ENCODE peak calls at places on chromosomes 3 and 15, in seven cellular contexts. One of them, this sample, is unnamed.

GRCh38 chr3:184078851-184079250 is 18.0 kb upstream of the HTR3E start:
- DNase-seq in endothelial cell of umbilical vein: no peak
- DNase-seq in body of pancreas: no peak
- DNase-seq in K562: no peak
- DNase-seq in IMR-90: peak; percentile 43
- DNase-seq in uterus: no peak
- DNase-seq in tibial nerve: no peak
- DNase-seq in this sample: no peak

GRCh38 chr3:66740260-66740659 is 239.4 kb upstream of the LRIG1 start:
- DNase-seq in body of pancreas: no peak
- DNase-seq in tibial nerve: no peak
- DNase-seq in endothelial cell of umbilical vein: no peak
- DNase-seq in K562: no peak
- DNase-seq in IMR-90: no peak
- DNase-seq in uterus: no peak
- DNase-seq in this sample: no peak

GRCh38 chr15:96049766-96050165 is 280.7 kb upstream of the NR2F2 start:
- DNase-seq in tibial nerve: no peak
- DNase-seq in body of pancreas: no peak
- DNase-seq in uterus: no peak
- DNase-seq in endothelial cell of umbilical vein: no peak
- DNase-seq in IMR-90: no peak
- DNase-seq in K562: no peak
- DNase-seq in this sample: no peak

GRCh38 chr15:80182611-80183210 is 29.9 kb downstream of the FAH start:
- DNase-seq in endothelial cell of umbilical vein: peak; percentile 68
- DNase-seq in IMR-90: peak; percentile 89
- DNase-seq in uterus: no peak
- DNase-seq in K562: no peak
- DNase-seq in tibial nerve: no peak
- DNase-seq in body of pancreas: no peak
- DNase-seq in this sample: no peak

GRCh38 chr15:45910671-45911070 is 275.8 kb downstream of the SQOR start:
- DNase-seq in endothelial cell of umbilical vein: no peak
- DNase-seq in IMR-90: no peak
- DNase-seq in uterus: no peak
- DNase-seq in body of pancreas: no peak
- DNase-seq in tibial nerve: no peak
- DNase-seq in K562: no peak
- DNase-seq in this sample: no peak

GRCh38 chr15:48427479-48427878 is 96.2 kb downstream of the DUT start:
- DNase-seq in tibial nerve: no peak
- DNase-seq in K562: no peak
- DNase-seq in uterus: no peak
- DNase-seq in body of pancreas: no peak
- DNase-seq in endothelial cell of umbilical vein: no peak
- DNase-seq in IMR-90: no peak
- DNase-seq in this sample: no peak

GRCh38 chr3:19147905-19148767 is at the start of gene KCNH8:
- DNase-seq in IMR-90: no peak
- DNase-seq in body of pancreas: peak; percentile 57
- DNase-seq in K562: peak; percentile 19
- DNase-seq in endothelial cell of umbilical vein: no peak
- DNase-seq in tibial nerve: no peak
- DNase-seq in uterus: no peak
- DNase-seq in this sample: no peak

GRCh38 chr3:141103503-141103902 is 52.4 kb downstream of the SPSB4 start:
- DNase-seq in uterus: no peak
- DNase-seq in endothelial cell of umbilical vein: no peak
- DNase-seq in tibial nerve: no peak
- DNase-seq in IMR-90: no peak
- DNase-seq in body of pancreas: no peak
- DNase-seq in K562: no peak
- DNase-seq in this sample: no peak

GRCh38 chr15:83858820-83859505 is 205.0 kb downstream of the ADAMTSL3 start:
- DNase-seq in uterus: no peak
- DNase-seq in tibial nerve: no peak
- DNase-seq in body of pancreas: no peak
- DNase-seq in K562: no peak
- DNase-seq in endothelial cell of umbilical vein: no peak
- DNase-seq in IMR-90: peak; percentile 34
- DNase-seq in this sample: no peak

GRCh38 chr15:93312891-93313486 is 224.0 kb upstream of the RGMA start:
- DNase-seq in K562: no peak
- DNase-seq in tibial nerve: no peak
- DNase-seq in IMR-90: no peak
- DNase-seq in endothelial cell of umbilical vein: no peak
- DNase-seq in uterus: no peak
- DNase-seq in body of pancreas: no peak
- DNase-seq in this sample: no peak

GRCh38 chr15:62709261-62709660 is 333.3 kb upstream of the TPM1 start:
- DNase-seq in K562: no peak
- DNase-seq in tibial nerve: no peak
- DNase-seq in uterus: no peak
- DNase-seq in endothelial cell of umbilical vein: no peak
- DNase-seq in IMR-90: no peak
- DNase-seq in body of pancreas: no peak
- DNase-seq in this sample: no peak

GRCh38 chr3:164737174-164737573 is 341.1 kb downstream of the SI start:
- DNase-seq in IMR-90: no peak
- DNase-seq in endothelial cell of umbilical vein: no peak
- DNase-seq in tibial nerve: no peak
- DNase-seq in body of pancreas: no peak
- DNase-seq in K562: no peak
- DNase-seq in uterus: no peak
- DNase-seq in this sample: no peak

GRCh38 chr3:159978918-159979703 is 9.5 kb upstream of the IL12A start:
- DNase-seq in body of pancreas: no peak
- DNase-seq in endothelial cell of umbilical vein: no peak
- DNase-seq in IMR-90: no peak
- DNase-seq in tibial nerve: no peak
- DNase-seq in uterus: no peak
- DNase-seq in K562: no peak
- DNase-seq in this sample: no peak

GRCh38 chr3:99413504-99413903 is 224.9 kb upstream of the COL8A1 start:
- DNase-seq in body of pancreas: no peak
- DNase-seq in uterus: no peak
- DNase-seq in tibial nerve: no peak
- DNase-seq in K562: no peak
- DNase-seq in IMR-90: peak; percentile 76
- DNase-seq in endothelial cell of umbilical vein: peak; percentile 80
- DNase-seq in this sample: no peak

GRCh38 chr3:2510746-2511145 is 412.1 kb downstream of the CNTN4 start:
- DNase-seq in uterus: no peak
- DNase-seq in endothelial cell of umbilical vein: no peak
- DNase-seq in K562: no peak
- DNase-seq in IMR-90: no peak
- DNase-seq in body of pancreas: no peak
- DNase-seq in tibial nerve: no peak
- DNase-seq in this sample: no peak

GRCh38 chr3:87045473-87045872 is 54.5 kb upstream of the VGLL3 start:
- DNase-seq in body of pancreas: no peak
- DNase-seq in endothelial cell of umbilical vein: no peak
- DNase-seq in tibial nerve: no peak
- DNase-seq in IMR-90: no peak
- DNase-seq in uterus: no peak
- DNase-seq in K562: no peak
- DNase-seq in this sample: no peak

GRCh38 chr15:31483924-31484368 is 157.3 kb downstream of the KLF13 start:
- DNase-seq in endothelial cell of umbilical vein: no peak
- DNase-seq in K562: no peak
- DNase-seq in tibial nerve: no peak
- DNase-seq in uterus: peak; percentile 1
- DNase-seq in body of pancreas: no peak
- DNase-seq in IMR-90: no peak
- DNase-seq in this sample: no peak

GRCh38 chr3:147381610-147382009 is 24.7 kb downstream of the ZIC4 start:
- DNase-seq in uterus: no peak
- DNase-seq in tibial nerve: no peak
- DNase-seq in endothelial cell of umbilical vein: no peak
- DNase-seq in K562: no peak
- DNase-seq in body of pancreas: no peak
- DNase-seq in IMR-90: no peak
- DNase-seq in this sample: no peak

GRCh38 chr3:44104668-44105321 is 136.9 kb upstream of the TOPAZ1 start:
- DNase-seq in K562: no peak
- DNase-seq in uterus: no peak
- DNase-seq in tibial nerve: no peak
- DNase-seq in IMR-90: peak; percentile 16
- DNase-seq in endothelial cell of umbilical vein: no peak
- DNase-seq in body of pancreas: no peak
- DNase-seq in this sample: no peak

GRCh38 chr3:42982645-42983412 is 3.7 kb downstream of the GASK1A start:
- DNase-seq in endothelial cell of umbilical vein: no peak
- DNase-seq in body of pancreas: no peak
- DNase-seq in uterus: no peak
- DNase-seq in K562: no peak
- DNase-seq in IMR-90: no peak
- DNase-seq in tibial nerve: no peak
- DNase-seq in this sample: no peak

GRCh38 chr3:101842245-101842934 is 6.9 kb upstream of the NFKBIZ start:
- DNase-seq in uterus: no peak
- DNase-seq in IMR-90: no peak
- DNase-seq in K562: no peak
- DNase-seq in body of pancreas: no peak
- DNase-seq in tibial nerve: no peak
- DNase-seq in endothelial cell of umbilical vein: no peak
- DNase-seq in this sample: no peak

GRCh38 chr3:28745436-28745835 is 396.8 kb upstream of the AZI2 start:
- DNase-seq in endothelial cell of umbilical vein: peak; percentile 68
- DNase-seq in K562: no peak
- DNase-seq in uterus: no peak
- DNase-seq in tibial nerve: no peak
- DNase-seq in IMR-90: no peak
- DNase-seq in body of pancreas: no peak
- DNase-seq in this sample: no peak

GRCh38 chr3:4416961-4417360 is 50.1 kb downstream of the SUMF1 start:
- DNase-seq in K562: no peak
- DNase-seq in IMR-90: peak; percentile 92
- DNase-seq in uterus: no peak
- DNase-seq in endothelial cell of umbilical vein: peak; percentile 54
- DNase-seq in tibial nerve: no peak
- DNase-seq in body of pancreas: no peak
- DNase-seq in this sample: no peak

GRCh38 chr3:171108066-171108465 is 81.5 kb upstream of the SLC2A2 start:
- DNase-seq in uterus: no peak
- DNase-seq in K562: no peak
- DNase-seq in body of pancreas: no peak
- DNase-seq in IMR-90: peak; percentile 29
- DNase-seq in endothelial cell of umbilical vein: no peak
- DNase-seq in tibial nerve: no peak
- DNase-seq in this sample: no peak

GRCh38 chr3:142929890-142930289 is 33.6 kb downstream of the PAQR9 start:
- DNase-seq in tibial nerve: no peak
- DNase-seq in IMR-90: no peak
- DNase-seq in K562: peak; percentile 70
- DNase-seq in uterus: no peak
- DNase-seq in body of pancreas: no peak
- DNase-seq in endothelial cell of umbilical vein: no peak
- DNase-seq in this sample: peak; percentile 72

GRCh38 chr15:80743189-80743833 is 35.9 kb upstream of the CEMIP start:
- DNase-seq in endothelial cell of umbilical vein: no peak
- DNase-seq in K562: no peak
- DNase-seq in body of pancreas: peak; percentile 11
- DNase-seq in tibial nerve: no peak
- DNase-seq in IMR-90: peak; percentile 57
- DNase-seq in uterus: no peak
- DNase-seq in this sample: no peak

GRCh38 chr3:44511238-44511567 is 33.7 kb upstream of the ZNF445 start:
- DNase-seq in body of pancreas: no peak
- DNase-seq in tibial nerve: no peak
- DNase-seq in endothelial cell of umbilical vein: peak; percentile 12
- DNase-seq in uterus: no peak
- DNase-seq in K562: no peak
- DNase-seq in IMR-90: no peak
- DNase-seq in this sample: no peak

GRCh38 chr3:49017978-49018706 is at the start of gene DALRD3:
- DNase-seq in K562: peak; percentile 60
- DNase-seq in IMR-90: peak; percentile 51
- DNase-seq in endothelial cell of umbilical vein: peak; percentile 68
- DNase-seq in uterus: peak; percentile 61
- DNase-seq in tibial nerve: peak; percentile 51
- DNase-seq in body of pancreas: peak; percentile 68
- DNase-seq in this sample: peak; percentile 75
- TF ChIP-seq POLR2A in K562: peak; percentile 43
- TF ChIP-seq POLR2A in IMR-90: peak; percentile 55
- TF ChIP-seq POLR2A in endothelial cell of umbilical vein: peak; percentile 70
- TF ChIP-seq POLR2A in uterus: peak; percentile 52
- TF ChIP-seq POLR2A in tibial nerve: peak; percentile 41
- TF ChIP-seq POLR2A in body of pancreas: peak; percentile 27
- TF ChIP-seq POLR2A in this sample: peak; percentile 65

GRCh38 chr3:25664810-25665645 is at the start of gene TOP2B:
- DNase-seq in uterus: peak; percentile 96
- DNase-seq in K562: peak; percentile 99
- DNase-seq in endothelial cell of umbilical vein: peak; percentile 98
- DNase-seq in tibial nerve: peak; percentile 94
- DNase-seq in IMR-90: peak; percentile 95
- DNase-seq in body of pancreas: peak; percentile 97
- DNase-seq in this sample: peak; percentile 98
- TF ChIP-seq POLR2A in uterus: peak; percentile 94
- TF ChIP-seq POLR2A in K562: peak; percentile 94
- TF ChIP-seq POLR2A in endothelial cell of umbilical vein: peak; percentile 24
- TF ChIP-seq POLR2A in tibial nerve: peak; percentile 91
- TF ChIP-seq POLR2A in IMR-90: peak; percentile 68
- TF ChIP-seq POLR2A in body of pancreas: peak; percentile 92
- TF ChIP-seq POLR2A in this sample: peak; percentile 90

DNA sequence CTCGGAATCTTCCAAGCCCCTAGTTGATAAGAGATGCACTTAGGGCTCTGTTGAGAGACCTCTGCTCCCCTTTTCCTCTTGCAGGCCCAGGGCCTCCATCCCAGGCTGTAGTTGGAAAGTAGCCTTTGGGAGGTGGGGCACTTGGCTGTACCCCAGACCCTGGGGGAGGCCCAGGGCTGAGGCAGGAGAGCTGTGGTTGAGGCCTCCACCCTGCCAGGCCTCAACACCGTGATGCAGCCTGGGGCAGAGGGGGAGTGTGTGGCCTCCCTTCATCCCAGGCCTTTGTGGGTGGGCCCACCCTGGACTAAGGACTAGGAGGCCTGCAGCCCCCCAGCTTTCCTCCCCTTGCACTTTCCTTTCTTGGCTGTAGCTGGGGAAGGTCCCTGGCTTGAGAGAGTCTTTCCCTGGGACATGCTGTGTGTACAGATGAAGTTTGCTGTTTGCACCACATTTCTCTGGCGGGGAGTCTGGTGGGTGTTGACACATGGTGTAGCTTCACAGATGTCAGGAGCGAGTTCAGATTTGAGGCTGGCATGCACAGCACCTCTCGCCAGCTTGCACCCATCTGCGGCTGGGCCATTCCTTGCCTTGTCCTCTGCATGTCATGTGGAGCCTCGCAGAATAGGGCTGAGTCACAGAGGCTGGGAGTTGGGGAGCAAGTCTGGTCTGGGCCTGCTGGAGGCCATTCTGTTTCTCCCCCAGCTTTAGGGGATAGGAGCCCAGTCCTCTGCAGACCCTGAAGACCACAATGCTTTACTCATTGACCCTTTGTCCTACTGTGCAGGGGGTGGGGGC is 13.7 kb downstream of the PLEKHO2 start:
- DNase-seq in IMR-90: peak; percentile 65
- DNase-seq in uterus: no peak
- DNase-seq in K562: no peak
- DNase-seq in tibial nerve: no peak
- DNase-seq in body of pancreas: no peak
- DNase-seq in endothelial cell of umbilical vein: no peak
- DNase-seq in this sample: no peak
- TF ChIP-seq POLR2A in IMR-90: no peak
- TF ChIP-seq POLR2A in uterus: no peak
- TF ChIP-seq POLR2A in K562: no peak
- TF ChIP-seq POLR2A in tibial nerve: no peak
- TF ChIP-seq POLR2A in body of pancreas: no peak
- TF ChIP-seq POLR2A in endothelial cell of umbilical vein: no peak
- TF ChIP-seq POLR2A in this sample: no peak

GRCh38 chr15:56242576-56243116 is 1.0 kb downstream of the RFX7 start:
- DNase-seq in uterus: no peak
- DNase-seq in IMR-90: no peak
- DNase-seq in tibial nerve: no peak
- DNase-seq in endothelial cell of umbilical vein: peak; percentile 43
- DNase-seq in body of pancreas: no peak
- DNase-seq in K562: no peak
- DNase-seq in this sample: no peak
- TF ChIP-seq POLR2A in uterus: no peak
- TF ChIP-seq POLR2A in IMR-90: no peak
- TF ChIP-seq POLR2A in tibial nerve: no peak
- TF ChIP-seq POLR2A in endothelial cell of umbilical vein: no peak
- TF ChIP-seq POLR2A in body of pancreas: no peak
- TF ChIP-seq POLR2A in K562: no peak
- TF ChIP-seq POLR2A in this sample: no peak

This sample was measured in erythroblast.